ENCODE peak calls at places on chromosomes 3 and 15, in four cellular contexts. X is GM23338, A is GM23248, J is PC-3. S is an unnamed sample. For H3K9me2, the result is how much of the 10 kb centered on the place peaks cover.

GRCh38 chr15:92425578-92426225 is 32.0 kb downstream of the ST8SIA2 start:
- DNase-seq in X (peak), A (no peak), J (no peak), S (no peak)

GRCh38 chr15:35546581-35547381 is 816 bp upstream of the DPH6 start:
- DNase-seq in J (peak), X (peak), A (no peak), S (no peak)

GRCh38 chr3:162597221-162597620 is 1100.6 kb downstream of the OTOL1 start:
- DNase-seq in A (no peak), X (no peak), J (no peak), S (no peak)

GRCh38 chr3:181581651-181582050 is 130.1 kb upstream of the SOX2 start:
- DNase-seq in A (no peak), X (peak), J (no peak), S (no peak)

GRCh38 chr15:41417418-41417811 is 520 bp downstream of the RTF1 start:
- DNase-seq in J (peak), X (peak), A (peak), S (peak)

GRCh38 chr15:56886878-56887781 is 31.3 kb upstream of the TCF12 start:
- DNase-seq in X (peak), J (peak), A (peak), S (peak)

GRCh38 chr15:45276851-45277250 is 24.8 kb downstream of the SLC28A2 start:
- DNase-seq in J (peak), X (peak), A (peak), S (peak)

GRCh38 chr3:132593241-132593949 is 3.7 kb upstream of the ACKR4 start:
- DNase-seq in X (no peak), A (peak), J (no peak), S (no peak)

GRCh38 chr15:47616876-47617275 is 100.4 kb upstream of the SEMA6D start:
- DNase-seq in X (no peak), J (peak), A (no peak), S (no peak)

GRCh38 chr3:177102526-177102925 is 94.8 kb downstream of the TBL1XR1 start:
- DNase-seq in A (peak), J (no peak), X (no peak), S (no peak)

GRCh38 chr3:77045686-77046085 is 5.8 kb downstream of the ROBO2 start:
- DNase-seq in X (no peak), A (no peak), J (no peak), S (no peak)

GRCh38 chr3:78143000-78143399 is 1103.1 kb downstream of the ROBO2 start:
- DNase-seq in X (no peak), A (no peak), J (peak), S (no peak)

GRCh38 chr3:138833908-138834358 is 795 bp downstream of the PIK3CB start:
- DNase-seq in X (peak), J (no peak), A (peak), S (no peak)

GRCh38 chr3:107845355-107846281 is 245.2 kb downstream of the CD47 start:
- DNase-seq in A (peak), X (no peak), J (peak), S (peak)

GRCh38 chr3:167882057-167882667 is 146.6 kb downstream of the SERPINI1 start:
- DNase-seq in X (peak), J (peak), A (peak), S (peak)

GRCh38 chr3:126551839-126552687 is 6.7 kb downstream of the C3orf22 start:
- DNase-seq in J (no peak), A (no peak), X (no peak), S (no peak)

GRCh38 chr15:77031376-77032050 is 36.6 kb downstream of the PSTPIP1 start:
- DNase-seq in X (no peak), J (no peak), A (peak), S (no peak)

GRCh38 chr3:172094621-172095557 is 55.5 kb downstream of the FNDC3B start:
- DNase-seq in X (peak), A (peak), J (no peak), S (no peak)

GRCh38 chr3:112350181-112350825 is 17.3 kb downstream of the CD200 start:
- DNase-seq in X (no peak), A (no peak), J (no peak), S (no peak)

GRCh38 chr3:160450846-160451245 is 1.3 kb upstream of the TRIM59 start:
- DNase-seq in A (peak), X (peak), J (peak), S (no peak)

GRCh38 chr3:160446522-160447056 is 3.0 kb downstream of the TRIM59 start:
- DNase-seq in X (no peak), J (no peak), A (no peak), S (no peak)

GRCh38 chr3:160449660-160450598 is at the start of gene TRIM59:
- DNase-seq in X (peak), A (peak), J (peak), S (peak)

GRCh38 chr3:160447544-160447943 is 2.0 kb downstream of the TRIM59 start:
- DNase-seq in A (peak), J (peak), X (no peak), S (no peak)

DNA sequence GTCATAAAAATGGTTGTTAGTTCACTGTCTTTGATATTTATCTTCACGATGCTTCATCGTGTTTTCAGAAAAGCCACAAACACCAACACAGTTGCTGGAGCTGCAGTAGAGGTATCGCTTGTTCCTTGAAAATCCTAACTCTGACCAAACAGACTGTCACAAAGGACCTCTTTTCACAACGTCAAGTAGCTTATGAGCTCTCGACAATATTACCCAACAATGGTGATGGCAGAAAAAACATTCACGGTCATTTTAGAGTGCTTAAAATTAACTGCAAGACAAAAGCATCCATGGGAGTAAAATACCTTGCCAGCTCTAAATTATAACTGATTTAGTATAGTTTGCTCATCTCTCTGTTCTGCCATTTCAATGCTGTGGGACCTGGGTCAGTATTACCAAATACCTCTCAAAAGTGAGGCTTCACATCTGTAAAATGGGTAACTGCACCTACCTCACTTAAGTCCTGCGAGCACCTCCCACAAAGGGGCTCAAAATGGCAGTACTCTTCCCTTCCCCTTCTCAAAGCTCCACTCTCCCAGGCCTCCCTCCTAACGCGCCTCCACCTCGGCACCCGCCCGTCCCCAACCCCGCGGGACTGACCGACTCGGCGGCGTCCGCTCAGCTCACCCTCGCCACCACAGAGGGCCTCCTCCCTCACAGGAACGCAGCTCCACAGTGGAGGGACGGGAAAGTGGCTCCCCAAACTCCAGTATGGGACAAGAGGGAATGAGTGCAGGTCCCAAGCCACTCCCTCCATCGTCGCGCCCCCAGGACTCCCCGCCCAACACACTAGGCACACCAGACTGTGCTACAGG is 534 bp downstream of the TRIM59 start:
- DNase-seq in J (peak), X (no peak), A (peak), S (no peak)
- H3K9me2 ChIP-seq in J (under half), X (under half), A (under half), S (under half)

GRCh38 chr3:13419356-13420050 is 619 bp downstream of the NUP210 start:
- DNase-seq in J (peak), A (peak), X (peak), S (peak)
- TF ChIP-seq EZH2 in J (no peak), A (no peak), X (no peak), S (no peak)

GRCh38 chr3:169144691-169145090 is 518.8 kb downstream of the MECOM start:
- DNase-seq in J (peak), X (no peak), A (peak), S (no peak)

GRCh38 chr3:169147246-169148008 is 516.1 kb downstream of the MECOM start:
- DNase-seq in J (peak), X (peak), A (peak), S (peak)

GRCh38 chr3:169145551-169145950 is 518.0 kb downstream of the MECOM start:
- DNase-seq in J (peak), A (peak), X (no peak), S (no peak)

GRCh38 chr3:169146866-169147245 is 516.7 kb downstream of the MECOM start:
- DNase-seq in J (peak), A (peak), X (no peak), S (no peak)

GRCh38 chr3:169146112-169146665 is 517.3 kb downstream of the MECOM start:
- DNase-seq in X (peak), A (peak), J (peak), S (peak)
- H3K27ac ChIP-seq in X (no peak), A (no peak), J (peak), S (peak)

GRCh38 chr3:157392104-157392503 is 44.5 kb upstream of the PTX3 start:
- DNase-seq in J (no peak), A (no peak), X (no peak), S (no peak)
- H3K9me2 ChIP-seq in J (under half), A (under half), X (under half), S (under half)

DNA sequence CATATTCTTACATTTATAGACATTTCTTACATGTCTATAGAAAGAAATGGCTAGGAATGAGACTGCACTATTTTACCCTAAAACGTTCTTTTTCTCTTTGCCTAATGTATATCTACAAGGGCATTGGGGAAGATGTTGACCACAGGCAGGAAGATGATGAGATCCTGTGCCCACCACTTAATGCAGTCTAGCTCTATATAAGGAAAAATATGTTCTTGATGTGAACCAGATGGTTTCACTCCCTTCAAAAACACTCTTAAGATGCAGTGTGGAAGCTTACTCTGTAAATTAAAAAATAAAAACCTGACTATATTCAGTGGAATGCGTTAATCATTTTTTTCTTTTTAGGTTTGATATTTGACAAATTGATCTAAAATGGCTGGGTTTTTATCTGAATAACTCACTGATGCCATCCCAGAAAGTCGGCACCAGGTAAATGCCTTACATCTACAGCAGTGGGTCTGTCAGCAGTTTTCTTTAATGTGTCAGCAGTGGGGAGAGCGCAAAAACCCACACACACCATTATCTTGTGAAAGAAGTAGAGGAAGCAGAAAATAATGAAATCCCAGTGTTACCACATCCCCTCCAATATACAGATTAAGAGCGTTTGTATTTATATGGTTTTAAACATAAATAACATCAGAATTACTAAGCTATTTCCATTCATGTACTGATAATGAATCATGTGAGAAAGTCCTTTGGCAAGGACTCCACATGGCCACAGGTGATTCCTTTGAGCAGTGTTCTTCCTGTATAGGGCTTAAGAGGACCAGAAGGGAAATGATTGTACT is 10.1 kb downstream of the AGTR1 start:
- DNase-seq in A (peak), J (peak), X (no peak), S (no peak)
- TF ChIP-seq EZH2 in A (no peak), J (no peak), X (no peak), S (no peak)

DNA sequence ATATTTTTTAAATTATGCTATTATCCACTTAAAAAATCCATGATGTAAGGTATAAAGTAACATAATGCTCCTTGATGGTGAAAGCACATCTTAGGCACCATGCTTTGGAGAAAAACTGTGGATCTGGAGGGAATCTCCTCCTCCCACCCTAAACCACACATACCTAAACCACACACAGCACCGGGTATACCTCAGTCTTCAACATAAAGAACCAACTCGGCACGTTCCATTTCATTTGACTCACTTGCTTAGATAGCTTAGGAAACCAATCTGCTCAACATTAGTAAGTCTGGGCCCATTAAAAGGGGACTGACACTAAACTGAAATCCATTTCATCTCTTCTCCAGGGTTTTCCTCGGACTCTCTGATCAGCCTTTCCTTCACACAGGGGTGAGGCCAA is 945.7 kb upstream of the CFAP20DC start:
- DNase-seq in A (no peak), X (no peak), J (no peak), S (no peak)
- H3K27ac ChIP-seq in A (no peak), X (no peak), J (no peak), S (no peak)

DNA sequence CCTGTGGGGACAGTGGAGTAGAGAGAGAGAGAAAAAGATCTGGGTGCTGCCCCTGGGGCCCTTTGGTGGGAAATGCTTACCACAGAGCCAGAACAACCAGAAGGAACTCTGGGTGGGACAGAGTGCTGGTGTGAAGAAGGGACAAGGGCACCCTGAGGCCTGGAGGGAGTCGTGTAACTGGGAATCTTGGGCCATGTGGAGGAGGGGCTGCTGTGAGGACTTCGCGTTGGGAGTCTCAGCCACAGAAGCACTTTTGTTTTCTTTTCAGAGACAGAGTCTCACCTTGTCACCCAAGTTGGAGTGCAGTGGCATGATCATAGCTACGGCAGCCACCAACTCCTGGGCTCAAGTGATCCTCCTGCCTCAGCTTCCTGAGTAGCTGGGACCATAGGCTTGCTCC is 24.3 kb downstream of the XYLB start:
- DNase-seq in A (no peak), X (no peak), J (no peak), S (no peak)
- H3K9me2 ChIP-seq in A (under half), X (under half), J (under half), S (under half)

GRCh38 chr3:134798681-134799311 is 3.7 kb downstream of the EPHB1 start:
- DNase-seq in A (no peak), X (no peak), J (no peak), S (no peak)
- TF ChIP-seq EZH2 in A (no peak), X (no peak), J (no peak), S (no peak)

GRCh38 chr3:56612146-56612545 is 55.2 kb downstream of the CCDC66 start:
- DNase-seq in X (no peak), J (no peak), A (no peak), S (no peak)

GRCh38 chr3:56621686-56622085 is 61.4 kb downstream of the TASOR start:
- DNase-seq in A (no peak), X (no peak), J (peak), S (no peak)

GRCh38 chr3:56613016-56613415 is 56.0 kb downstream of the CCDC66 start:
- DNase-seq in J (no peak), X (no peak), A (no peak), S (no peak)

GRCh38 chr3:56620371-56620770 is 62.7 kb downstream of the TASOR start:
- DNase-seq in A (peak), X (no peak), J (no peak), S (no peak)

DNA sequence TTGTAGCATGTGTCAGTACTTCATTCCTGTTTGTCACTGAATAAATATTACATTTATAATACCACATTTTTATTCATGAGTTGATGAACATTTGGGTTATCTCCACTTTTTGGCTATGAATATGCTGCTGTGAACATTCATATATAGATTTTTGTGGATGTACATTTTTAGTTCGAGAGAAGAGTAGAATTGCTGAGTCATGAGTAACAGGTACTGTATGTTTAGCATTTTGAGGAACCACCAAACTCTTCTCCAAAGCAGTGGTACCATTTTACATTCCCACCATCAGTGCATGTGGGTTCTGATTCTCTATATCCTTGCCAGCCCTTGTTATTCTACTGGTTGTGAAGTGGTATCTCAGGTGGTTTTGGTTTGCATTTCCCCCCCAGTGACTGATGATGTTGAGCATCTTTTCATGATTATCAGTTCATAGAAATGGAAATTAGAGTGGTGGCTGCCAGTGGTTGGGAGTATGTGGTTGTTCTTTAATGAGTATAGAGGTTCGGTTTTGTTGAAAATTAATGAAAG is 59.6 kb downstream of the CCDC66 start:
- DNase-seq in X (no peak), A (no peak), J (no peak), S (no peak)
- H3K27ac ChIP-seq in X (no peak), A (no peak), J (no peak), S (no peak)

S was measured in hepatocyte.